ENCODE peak calls at places on chromosome 13, in seven cellular contexts. U is testis, D is aorta, B is ascending aorta, R is sigmoid colon, G is H9, H is mucosa of descending colon. P is an unnamed sample. For H3K4me1, the result is how much of the 10 kb centered on the place peaks cover.

GRCh38 chr13:23686948-23687347 is 116.7 kb downstream of the TNFRSF19 start:
- DNase-seq in U (no peak), D (no peak), B (no peak), R (no peak), G (no peak), H (no peak), P (no peak)

GRCh38 chr13:20713751-20714150 is 10.3 kb downstream of the IL17D start:
- DNase-seq in U (no peak), D (peak), B (no peak), R (no peak), G (no peak), H (no peak), P (no peak)

GRCh38 chr13:30108913-30109237 is 198.5 kb downstream of the KATNAL1 start:
- DNase-seq in U (no peak), D (no peak), B (no peak), R (no peak), G (no peak), H (peak), P (no peak)

GRCh38 chr13:103097366-103097928 is 31.2 kb upstream of the SLC10A2 start:
- DNase-seq in U (no peak), D (no peak), B (no peak), R (no peak), G (no peak), H (no peak), P (no peak)

GRCh38 chr13:78032132-78032531 is 113.5 kb upstream of the EDNRB start:
- DNase-seq in U (no peak), D (no peak), B (no peak), R (no peak), G (no peak), H (no peak), P (no peak)

GRCh38 chr13:70107498-70108271 is at the start of gene ATXN8OS:
- DNase-seq in U (peak), D (no peak), B (no peak), R (no peak), G (peak), H (no peak), P (no peak)

GRCh38 chr13:29503041-29503837 is 92.2 kb downstream of the SLC7A1 start:
- DNase-seq in U (peak), D (no peak), B (no peak), R (no peak), G (peak), H (no peak), P (no peak)

GRCh38 chr13:68927387-68928026 is 1180.1 kb upstream of the ATXN8OS start:
- DNase-seq in U (peak), D (no peak), B (no peak), R (no peak), G (peak), H (no peak), P (no peak)

GRCh38 chr13:23673354-23673753 is 103.1 kb downstream of the TNFRSF19 start:
- DNase-seq in U (no peak), D (no peak), B (no peak), R (no peak), G (no peak), H (no peak), P (no peak)

GRCh38 chr13:72435251-72435650 is 292.2 kb downstream of the MZT1 start:
- DNase-seq in U (no peak), D (no peak), B (no peak), R (no peak), G (no peak), H (no peak), P (no peak)

GRCh38 chr13:93254775-93255174 is 28.2 kb downstream of the GPC6 start:
- DNase-seq in U (no peak), D (no peak), B (no peak), R (no peak), G (no peak), H (no peak), P (no peak)

GRCh38 chr13:113082198-113083021 is 23.2 kb upstream of the F7 start:
- DNase-seq in U (no peak), D (peak), B (no peak), R (no peak), G (no peak), H (no peak), P (no peak)

GRCh38 chr13:71515639-71516038 is 351.4 kb downstream of the DACH1 start:
- DNase-seq in U (no peak), D (no peak), B (no peak), R (no peak), G (no peak), H (no peak), P (no peak)

GRCh38 chr13:104006625-104007061 is 940.4 kb upstream of the SLC10A2 start:
- DNase-seq in U (no peak), D (no peak), B (no peak), R (no peak), G (no peak), H (no peak), P (no peak)

GRCh38 chr13:101139076-101139475 is 277.2 kb downstream of the NALCN start:
- DNase-seq in U (no peak), D (no peak), B (no peak), R (no peak), G (no peak), H (no peak), P (no peak)

GRCh38 chr13:51557875-51558604 is 26.2 kb upstream of the WDFY2 start:
- DNase-seq in U (no peak), D (no peak), B (no peak), R (no peak), G (no peak), H (no peak), P (no peak)

GRCh38 chr13:20636079-20636478 is 67.4 kb upstream of the IL17D start:
- DNase-seq in U (no peak), D (no peak), B (no peak), R (no peak), G (no peak), H (no peak), P (no peak)

GRCh38 chr13:36715841-36716240 is 42.0 kb downstream of the SERTM1 start:
- DNase-seq in U (peak), D (no peak), B (no peak), R (no peak), G (no peak), H (no peak), P (no peak)

GRCh38 chr13:76848596-76848995 is 37.6 kb downstream of the KCTD12 start:
- DNase-seq in U (peak), D (peak), B (no peak), R (peak), G (no peak), H (no peak), P (no peak)

GRCh38 chr13:33262069-33262487 is 23.5 kb downstream of the STARD13 start:
- DNase-seq in U (no peak), D (no peak), B (no peak), R (peak), G (peak), H (peak), P (no peak)

GRCh38 chr13:30395192-30396158 is 26.8 kb upstream of the UBE2L5 start:
- DNase-seq in U (peak), D (peak), B (peak), R (peak), G (peak), H (peak), P (peak)

GRCh38 chr13:95553614-95554385 is 1.3 kb downstream of the CLDN10 start:
- DNase-seq in U (no peak), D (no peak), B (no peak), R (no peak), G (peak), H (no peak), P (no peak)

GRCh38 chr13:101757446-101758039 is 305.1 kb downstream of the ITGBL1 start:
- DNase-seq in U (no peak), D (no peak), B (no peak), R (no peak), G (no peak), H (no peak), P (no peak)

DNA sequence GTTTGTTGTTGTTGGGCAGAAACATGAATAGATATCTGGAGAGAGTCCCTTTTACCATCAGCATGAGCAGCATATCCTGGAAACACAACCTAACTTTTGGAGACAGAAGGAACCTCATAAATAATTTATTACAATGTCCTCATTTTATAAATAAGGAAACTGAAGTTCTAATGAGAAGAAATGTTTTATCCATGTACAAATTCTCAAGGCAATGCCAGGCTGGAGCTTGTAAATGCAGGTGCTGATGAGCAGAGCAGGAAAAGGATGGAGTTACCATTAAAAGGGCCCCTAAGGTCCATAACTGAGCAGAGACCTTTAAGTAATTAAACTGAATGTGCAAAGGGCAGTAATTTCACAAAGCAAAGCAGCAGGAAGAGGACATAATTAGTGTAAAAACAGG is 17.3 kb downstream of the LCP1 start:
- DNase-seq in U (no peak), D (no peak), B (no peak), R (no peak), G (no peak), H (no peak), P (no peak)
- H3K4me1 ChIP-seq in U (under half), D (under half), B (under half), R (under half), G (under half), H (under half), P (under half)

DNA sequence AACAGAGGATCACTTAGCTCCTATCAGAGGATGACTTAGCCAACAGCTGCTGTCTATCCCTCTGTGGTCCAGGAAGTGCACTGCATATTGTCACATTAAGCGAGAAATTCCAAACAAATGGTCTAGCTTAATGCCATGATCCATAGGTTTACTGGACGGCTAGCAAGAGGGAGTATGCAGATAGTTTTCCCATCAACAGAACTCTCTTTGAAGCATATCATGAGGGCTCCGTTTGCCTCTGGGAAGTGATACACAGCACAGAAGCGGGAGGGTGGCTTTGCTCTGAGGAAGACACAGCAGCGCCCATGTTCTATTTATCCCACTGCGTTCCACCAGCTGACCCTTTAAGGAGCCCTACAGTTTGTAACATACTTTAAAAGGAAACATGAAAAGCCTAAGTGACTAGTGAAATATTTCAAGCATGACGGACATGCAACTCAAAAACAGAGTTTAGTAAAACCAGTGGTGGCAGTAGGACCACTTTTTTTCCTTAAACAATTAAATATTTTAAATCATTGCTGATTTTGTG is 52.7 kb downstream of the COL4A1 start:
- DNase-seq in U (peak), D (no peak), B (no peak), R (no peak), G (no peak), H (no peak), P (no peak)
- H3K4me1 ChIP-seq in U (under half), D (under half), B (under half), R (half or more), G (under half), H (under half), P (under half)

DNA sequence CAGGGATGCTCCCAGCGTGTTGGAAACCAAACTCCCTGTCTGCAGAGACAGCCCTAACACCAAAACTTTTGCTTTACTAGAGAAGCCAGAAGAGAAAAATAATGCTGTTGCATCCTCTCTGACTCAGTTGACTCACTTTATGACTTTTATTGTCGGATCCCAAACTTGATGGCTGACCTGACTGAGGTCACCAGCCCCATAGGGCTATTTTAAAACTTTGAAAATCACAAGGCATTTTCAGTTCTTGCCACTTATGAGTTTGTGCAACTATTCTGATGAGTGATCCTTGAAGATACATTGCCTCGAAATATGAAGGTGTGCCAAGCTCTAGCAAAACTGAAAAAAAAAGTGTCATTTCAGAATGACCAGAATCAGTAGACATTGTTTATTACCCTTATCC is 320.2 kb downstream of the DLEU7 start:
- DNase-seq in U (no peak), D (no peak), B (no peak), R (no peak), G (no peak), H (no peak), P (no peak)
- H3K4me1 ChIP-seq in U (under half), D (under half), B (under half), R (half or more), G (under half), H (under half), P (under half)

DNA sequence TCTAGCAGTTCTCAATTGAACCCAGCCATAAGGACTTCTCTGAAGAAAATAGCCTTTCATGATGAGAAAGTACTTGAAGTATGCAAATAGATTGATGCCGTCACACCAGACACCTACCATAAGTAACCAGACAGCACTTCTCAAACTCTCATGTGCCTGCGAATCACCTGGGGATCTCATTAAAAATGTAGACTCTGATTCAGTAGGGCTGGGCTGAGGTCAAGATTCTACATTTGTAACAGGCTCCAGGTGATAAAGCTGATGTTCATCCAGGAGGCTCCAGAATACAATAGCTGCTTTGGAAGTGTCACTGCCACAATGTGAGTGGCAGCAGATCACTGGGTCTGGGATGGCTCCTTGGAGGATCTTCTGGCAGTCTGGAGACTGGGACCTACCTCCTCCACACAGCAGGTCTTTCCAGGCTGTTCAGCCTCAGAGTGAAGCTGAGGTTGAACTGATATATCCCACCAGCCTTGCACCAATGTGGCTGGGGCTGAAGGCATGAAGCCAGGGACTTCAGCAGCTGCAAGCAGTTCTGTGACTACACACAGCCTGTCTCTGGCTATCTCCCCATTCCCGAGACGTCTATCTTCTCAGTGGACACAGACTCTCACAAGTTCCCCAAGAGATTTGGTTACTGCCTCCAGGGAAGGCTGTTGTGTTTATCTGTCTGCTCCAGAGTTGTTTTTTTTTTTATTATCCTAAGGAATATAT is 9.1 kb downstream of the MBNL2 start:
- DNase-seq in U (no peak), D (no peak), B (no peak), R (no peak), G (no peak), H (no peak), P (no peak)
- H3K4me1 ChIP-seq in U (under half), D (under half), B (under half), R (half or more), G (under half), H (under half), P (under half)

GRCh38 chr13:40608308-40608707 is 58.1 kb downstream of the FOXO1 start:
- DNase-seq in U (no peak), D (no peak), B (no peak), R (no peak), G (no peak), H (no peak), P (no peak)

GRCh38 chr13:40605573-40605972 is 60.9 kb downstream of the FOXO1 start:
- DNase-seq in U (no peak), D (no peak), B (no peak), R (no peak), G (no peak), H (no peak), P (no peak)

GRCh38 chr13:40600145-40600751 is 66.2 kb downstream of the FOXO1 start:
- DNase-seq in U (no peak), D (no peak), B (no peak), R (no peak), G (no peak), H (no peak), P (no peak)

GRCh38 chr13:40599722-40600121 is 66.7 kb downstream of the FOXO1 start:
- DNase-seq in U (no peak), D (no peak), B (no peak), R (no peak), G (no peak), H (no peak), P (no peak)

GRCh38 chr13:40604135-40604534 is 62.3 kb downstream of the FOXO1 start:
- DNase-seq in U (no peak), D (no peak), B (no peak), R (no peak), G (no peak), H (no peak), P (no peak)
- H3K4me1 ChIP-seq in U (under half), D (under half), B (under half), R (under half), G (under half), H (under half), P (under half)

P was measured in ovary.